ENCODE peak calls at places on chromosomes 5 and 9, in five cellular contexts. One of them, this sample, is unnamed.

GRCh38 chr9:17075146-17075757 is 59.6 kb upstream of the CNTLN start:
- DNase-seq in lower lobe of right lung: no peak
- DNase-seq in BJ: no peak
- DNase-seq in AG10803: no peak
- DNase-seq in heart left ventricle: no peak
- DNase-seq in this sample: no peak

GRCh38 chr5:6714221-6715041 is 1.2 kb downstream of the TENT4A start:
- DNase-seq in AG10803: no peak
- DNase-seq in heart left ventricle: peak
- DNase-seq in lower lobe of right lung: peak
- DNase-seq in BJ: no peak
- DNase-seq in this sample: peak

GRCh38 chr5:173296737-173297676 is 31.2 kb downstream of the STC2 start:
- DNase-seq in AG10803: no peak
- DNase-seq in lower lobe of right lung: no peak
- DNase-seq in heart left ventricle: no peak
- DNase-seq in BJ: no peak
- DNase-seq in this sample: no peak

GRCh38 chr9:122340161-122340560 is 30.7 kb upstream of the PTGS1 start:
- DNase-seq in heart left ventricle: no peak
- DNase-seq in BJ: no peak
- DNase-seq in lower lobe of right lung: no peak
- DNase-seq in AG10803: peak
- DNase-seq in this sample: no peak

GRCh38 chr9:27433599-27434325 is 90.3 kb upstream of the IFNK start:
- DNase-seq in heart left ventricle: no peak
- DNase-seq in BJ: no peak
- DNase-seq in lower lobe of right lung: no peak
- DNase-seq in AG10803: no peak
- DNase-seq in this sample: no peak

GRCh38 chr9:114287001-114287762 is 35.7 kb upstream of the ORM1 start:
- DNase-seq in BJ: no peak
- DNase-seq in lower lobe of right lung: peak
- DNase-seq in AG10803: no peak
- DNase-seq in heart left ventricle: peak
- DNase-seq in this sample: peak

GRCh38 chr5:102762095-102762534 is 7.0 kb downstream of the PAM start:
- DNase-seq in BJ: no peak
- DNase-seq in heart left ventricle: no peak
- DNase-seq in AG10803: peak
- DNase-seq in lower lobe of right lung: no peak
- DNase-seq in this sample: no peak

GRCh38 chr5:3606121-3606831 is 10.6 kb downstream of the IRX1 start:
- DNase-seq in lower lobe of right lung: no peak
- DNase-seq in heart left ventricle: no peak
- DNase-seq in BJ: no peak
- DNase-seq in AG10803: no peak
- DNase-seq in this sample: no peak

GRCh38 chr9:122988919-122989614 is 44.4 kb upstream of the GPR21 start:
- DNase-seq in lower lobe of right lung: no peak
- DNase-seq in heart left ventricle: no peak
- DNase-seq in BJ: no peak
- DNase-seq in AG10803: no peak
- DNase-seq in this sample: no peak

GRCh38 chr9:124222918-124223720 is 34.6 kb upstream of the NEK6 start:
- DNase-seq in lower lobe of right lung: peak
- DNase-seq in heart left ventricle: peak
- DNase-seq in BJ: no peak
- DNase-seq in AG10803: peak
- DNase-seq in this sample: no peak

GRCh38 chr9:126392662-126393383 is 66.2 kb downstream of the MVB12B start:
- DNase-seq in BJ: no peak
- DNase-seq in lower lobe of right lung: no peak
- DNase-seq in heart left ventricle: no peak
- DNase-seq in AG10803: no peak
- DNase-seq in this sample: no peak

GRCh38 chr5:78699565-78700143 is 51.1 kb upstream of the LHFPL2 start:
- DNase-seq in lower lobe of right lung: no peak
- DNase-seq in BJ: peak
- DNase-seq in AG10803: peak
- DNase-seq in heart left ventricle: no peak
- DNase-seq in this sample: no peak

GRCh38 chr9:18910858-18911257 is 122.2 kb downstream of the SAXO1 start:
- DNase-seq in BJ: no peak
- DNase-seq in heart left ventricle: no peak
- DNase-seq in lower lobe of right lung: no peak
- DNase-seq in AG10803: no peak
- DNase-seq in this sample: no peak

GRCh38 chr9:78871086-78871451 is 574.1 kb downstream of the PSAT1 start:
- DNase-seq in heart left ventricle: no peak
- DNase-seq in lower lobe of right lung: no peak
- DNase-seq in BJ: no peak
- DNase-seq in AG10803: no peak
- DNase-seq in this sample: no peak

GRCh38 chr5:108830705-108831276 is 83.1 kb downstream of the FER start:
- DNase-seq in BJ: no peak
- DNase-seq in heart left ventricle: no peak
- DNase-seq in AG10803: no peak
- DNase-seq in lower lobe of right lung: no peak
- DNase-seq in this sample: no peak

GRCh38 chr9:125233678-125234077 is 7.5 kb downstream of the HSPA5 start:
- DNase-seq in lower lobe of right lung: no peak
- DNase-seq in AG10803: peak
- DNase-seq in BJ: peak
- DNase-seq in heart left ventricle: no peak
- DNase-seq in this sample: no peak

GRCh38 chr9:87113892-87114291 is 166.6 kb upstream of the GAS1 start:
- DNase-seq in AG10803: no peak
- DNase-seq in heart left ventricle: no peak
- DNase-seq in BJ: no peak
- DNase-seq in lower lobe of right lung: no peak
- DNase-seq in this sample: no peak
- TF ChIP-seq CTCF in AG10803: no peak
- TF ChIP-seq CTCF in heart left ventricle: no peak
- TF ChIP-seq CTCF in BJ: no peak
- TF ChIP-seq CTCF in lower lobe of right lung: no peak
- TF ChIP-seq CTCF in this sample: no peak

GRCh38 chr5:106267256-106267655 is 1403.5 kb downstream of the EFNA5 start:
- DNase-seq in AG10803: no peak
- DNase-seq in BJ: no peak
- DNase-seq in lower lobe of right lung: no peak
- DNase-seq in heart left ventricle: no peak
- DNase-seq in this sample: no peak

DNA sequence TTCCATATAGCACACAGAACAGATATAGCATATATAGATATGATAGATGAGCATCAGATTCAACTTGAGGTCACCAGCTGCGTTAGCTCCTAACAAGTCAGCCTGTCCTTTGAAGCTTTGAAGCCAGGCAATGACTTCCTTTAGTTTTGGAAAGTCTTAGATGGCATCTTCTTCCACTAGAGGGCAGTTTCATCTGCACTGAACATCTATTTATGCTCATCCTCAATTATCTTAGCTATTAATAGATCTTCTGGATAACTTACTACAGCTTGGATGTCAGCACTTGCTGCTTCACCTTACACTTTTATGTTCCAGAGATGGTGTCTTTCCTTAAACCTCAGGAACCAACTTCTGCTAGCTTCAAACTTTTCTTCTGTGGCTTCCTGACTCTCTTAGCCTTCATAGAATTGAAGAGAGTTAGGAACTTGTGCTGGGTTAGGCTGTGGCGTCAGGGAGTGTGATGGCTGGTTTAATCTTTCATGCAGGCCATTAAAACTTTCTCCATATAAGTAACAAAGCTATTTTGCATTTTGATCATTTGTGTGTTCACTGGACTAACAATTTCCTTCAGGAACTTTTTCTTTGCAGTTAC is 1401.4 kb downstream of the EFNA5 start:
- DNase-seq in heart left ventricle: no peak
- DNase-seq in lower lobe of right lung: no peak
- DNase-seq in BJ: no peak
- DNase-seq in AG10803: peak
- DNase-seq in this sample: no peak
- TF ChIP-seq CTCF in heart left ventricle: no peak
- TF ChIP-seq CTCF in lower lobe of right lung: peak
- TF ChIP-seq CTCF in BJ: peak
- TF ChIP-seq CTCF in AG10803: peak
- TF ChIP-seq CTCF in this sample: no peak

DNA sequence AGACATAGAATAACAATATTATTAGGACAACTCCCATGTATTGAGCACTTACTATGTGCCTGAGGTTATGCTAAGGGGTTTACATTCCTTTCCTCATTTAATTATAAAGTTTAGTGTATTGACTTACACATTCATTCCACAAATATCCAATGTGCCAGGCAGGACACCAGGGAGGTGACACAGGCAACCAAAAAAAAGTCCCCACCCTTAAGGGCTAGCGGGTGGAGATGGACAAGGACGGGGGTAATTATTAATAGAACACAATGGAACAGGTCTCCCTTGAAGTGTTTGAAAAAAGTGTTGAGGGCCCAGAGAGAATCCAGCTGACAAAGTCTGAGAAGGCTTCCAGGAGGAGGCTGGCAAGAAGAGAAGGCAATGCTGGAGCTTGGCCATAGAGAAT is 5.7 kb downstream of the TBC1D2 start:
- DNase-seq in BJ: no peak
- DNase-seq in AG10803: no peak
- DNase-seq in lower lobe of right lung: no peak
- DNase-seq in heart left ventricle: no peak
- DNase-seq in this sample: no peak
- TF ChIP-seq CTCF in BJ: no peak
- TF ChIP-seq CTCF in AG10803: no peak
- TF ChIP-seq CTCF in lower lobe of right lung: no peak
- TF ChIP-seq CTCF in heart left ventricle: no peak
- TF ChIP-seq CTCF in this sample: no peak

GRCh38 chr5:13215370-13215769 is 729.1 kb downstream of the DNAH5 start:
- DNase-seq in lower lobe of right lung: no peak
- DNase-seq in BJ: no peak
- DNase-seq in heart left ventricle: no peak
- DNase-seq in AG10803: no peak
- DNase-seq in this sample: no peak

GRCh38 chr5:13215806-13216205 is 728.7 kb downstream of the DNAH5 start:
- DNase-seq in lower lobe of right lung: no peak
- DNase-seq in heart left ventricle: no peak
- DNase-seq in AG10803: no peak
- DNase-seq in BJ: no peak
- DNase-seq in this sample: no peak

GRCh38 chr5:13214182-13214581 is 730.3 kb downstream of the DNAH5 start:
- DNase-seq in BJ: no peak
- DNase-seq in AG10803: no peak
- DNase-seq in heart left ventricle: no peak
- DNase-seq in lower lobe of right lung: no peak
- DNase-seq in this sample: no peak

GRCh38 chr5:13217636-13218035 is 726.9 kb downstream of the DNAH5 start:
- DNase-seq in lower lobe of right lung: no peak
- DNase-seq in BJ: no peak
- DNase-seq in heart left ventricle: no peak
- DNase-seq in AG10803: peak
- DNase-seq in this sample: no peak

DNA sequence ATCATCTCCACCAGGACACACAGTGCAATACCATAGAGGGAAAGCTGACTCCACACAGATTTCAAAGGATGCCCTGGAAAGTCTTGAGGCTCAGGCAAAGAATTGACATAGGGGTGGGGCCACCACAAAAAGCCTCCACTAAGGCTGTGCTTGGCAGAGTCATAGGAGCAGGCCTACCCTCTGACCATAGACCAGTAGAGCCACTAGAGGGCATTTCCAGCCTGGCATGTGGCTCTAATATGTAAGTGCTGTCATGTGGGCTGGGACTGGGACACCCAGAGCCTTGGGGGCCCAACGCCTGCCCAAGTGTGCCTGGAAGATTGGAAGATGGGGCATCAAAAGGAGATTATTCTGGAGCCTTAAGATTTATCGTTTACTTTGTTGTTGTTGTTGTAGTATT is 726.0 kb downstream of the DNAH5 start:
- DNase-seq in lower lobe of right lung: no peak
- DNase-seq in heart left ventricle: no peak
- DNase-seq in AG10803: no peak
- DNase-seq in BJ: no peak
- DNase-seq in this sample: no peak
- TF ChIP-seq CTCF in lower lobe of right lung: no peak
- TF ChIP-seq CTCF in heart left ventricle: no peak
- TF ChIP-seq CTCF in AG10803: peak
- TF ChIP-seq CTCF in BJ: no peak
- TF ChIP-seq CTCF in this sample: no peak

DNA sequence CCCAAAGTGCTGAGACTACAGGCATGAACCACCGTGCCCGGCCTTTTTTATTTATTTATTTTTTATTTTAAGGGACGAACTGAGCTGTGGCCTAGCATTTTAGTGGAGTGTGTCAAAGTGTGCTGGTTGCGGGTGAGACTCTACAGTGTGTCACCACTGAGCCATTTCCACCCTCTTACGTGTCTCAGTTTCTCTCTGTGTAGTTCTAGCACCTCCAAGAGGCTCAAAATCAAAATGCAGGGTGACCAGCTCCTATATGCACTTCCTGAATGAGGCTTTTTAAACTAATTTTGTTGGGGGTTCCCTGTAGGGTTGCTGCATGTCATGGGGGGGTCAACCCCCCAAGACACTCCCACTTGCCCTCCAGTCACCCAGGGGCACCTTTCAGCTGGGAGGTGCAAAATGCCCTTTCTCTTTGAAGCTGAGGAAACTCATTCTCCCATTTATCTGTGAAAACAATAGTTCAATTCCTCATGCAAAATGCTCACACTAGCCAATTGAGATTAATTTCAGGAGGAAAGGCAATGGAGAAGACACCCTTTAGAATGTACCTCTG is 69.3 kb downstream of the COL15A1 start:
- DNase-seq in lower lobe of right lung: no peak
- DNase-seq in heart left ventricle: no peak
- DNase-seq in AG10803: no peak
- DNase-seq in BJ: no peak
- DNase-seq in this sample: no peak
- TF ChIP-seq CTCF in lower lobe of right lung: peak
- TF ChIP-seq CTCF in heart left ventricle: peak
- TF ChIP-seq CTCF in AG10803: no peak
- TF ChIP-seq CTCF in BJ: no peak
- TF ChIP-seq CTCF in this sample: no peak

GRCh38 chr5:133773247-133774202 is 161.2 kb upstream of the FSTL4 start:
- DNase-seq in AG10803: no peak
- DNase-seq in lower lobe of right lung: no peak
- DNase-seq in BJ: no peak
- DNase-seq in heart left ventricle: no peak
- DNase-seq in this sample: no peak
- TF ChIP-seq CTCF in AG10803: no peak
- TF ChIP-seq CTCF in lower lobe of right lung: no peak
- TF ChIP-seq CTCF in BJ: no peak
- TF ChIP-seq CTCF in heart left ventricle: no peak
- TF ChIP-seq CTCF in this sample: no peak

GRCh38 chr5:127517480-127518318 is at the start of gene PRRC1:
- DNase-seq in AG10803: peak
- DNase-seq in heart left ventricle: peak
- DNase-seq in lower lobe of right lung: peak
- DNase-seq in BJ: peak
- DNase-seq in this sample: peak
- TF ChIP-seq CTCF in AG10803: no peak
- TF ChIP-seq CTCF in heart left ventricle: no peak
- TF ChIP-seq CTCF in lower lobe of right lung: no peak
- TF ChIP-seq CTCF in BJ: no peak
- TF ChIP-seq CTCF in this sample: no peak